ENCODE peak calls at places on chromosome 20, in six cellular contexts. K, J, D, S, U and Q are unnamed samples.

GRCh38 chr20:43949741-43950618 is 35.3 kb downstream of the TOX2 start:
- DNase-seq in U (no peak), J (no peak), K (no peak), S (no peak), D (no peak), Q (no peak)

GRCh38 chr20:4227085-4227821 is 211.9 kb upstream of the RNF24 start:
- DNase-seq in S (peak; percentile 84), U (peak; percentile 53), K (no peak), J (no peak), D (peak; percentile 47), Q (no peak)

GRCh38 chr20:7094438-7094997 is 327.0 kb downstream of the BMP2 start:
- DNase-seq in U (peak; percentile 71), K (peak; percentile 28), J (peak; percentile 6), S (peak; percentile 4), D (peak; percentile 4), Q (no peak)

GRCh38 chr20:57480444-57481152 is 44.3 kb downstream of the CTCFL start:
- DNase-seq in D (no peak), K (no peak), J (no peak), U (no peak), S (no peak), Q (peak; percentile 64)

GRCh38 chr20:53672484-53673129 is 79.0 kb upstream of the ZNF217 start:
- DNase-seq in S (peak; percentile 48), D (no peak), J (no peak), U (no peak), K (no peak), Q (no peak)

GRCh38 chr20:47795214-47795667 is 10.0 kb upstream of the SULF2 start:
- DNase-seq in K (peak; percentile 26), U (peak; percentile 74), D (no peak), S (no peak), J (no peak), Q (no peak)

GRCh38 chr20:59785986-59786753 is 147.3 kb downstream of the SYCP2 start:
- DNase-seq in D (no peak), S (no peak), J (no peak), K (no peak), U (no peak), Q (no peak)

GRCh38 chr20:25035924-25036323 is 22.0 kb downstream of the ACSS1 start:
- DNase-seq in D (no peak), K (no peak), S (no peak), U (no peak), J (no peak), Q (no peak)

GRCh38 chr20:44109951-44110361 is 77.0 kb downstream of the JPH2 start:
- DNase-seq in J (no peak), U (no peak), S (no peak), D (peak; percentile 79), K (no peak), Q (no peak)

GRCh38 chr20:43537921-43538854 is 20.6 kb upstream of the SGK2 start:
- DNase-seq in U (peak; percentile 58), J (peak; percentile 63), K (peak; percentile 80), S (peak; percentile 82), D (peak; percentile 79), Q (peak; percentile 30)

GRCh38 chr20:10842116-10842515 is 168.3 kb upstream of the JAG1 start:
- DNase-seq in U (no peak), D (no peak), J (no peak), K (no peak), S (peak; percentile 66), Q (no peak)

GRCh38 chr20:35700625-35701148 is 1.5 kb downstream of the ROMO1 start:
- DNase-seq in K (no peak), J (no peak), U (peak; percentile 15), D (no peak), S (peak; percentile 34), Q (no peak)

GRCh38 chr20:19758888-19759331 is 852 bp downstream of the RIN2 start:
- DNase-seq in S (peak; percentile 53), K (peak; percentile 61), U (peak; percentile 48), J (peak; percentile 84), D (peak; percentile 39), Q (no peak)

GRCh38 chr20:25254986-25255680 is 7.2 kb downstream of the PYGB start:
- DNase-seq in S (no peak), U (peak; percentile 33), J (peak; percentile 80), D (no peak), K (peak; percentile 46), Q (no peak)

GRCh38 chr20:60138263-60139127 is 180.3 kb downstream of the CDH26 start:
- DNase-seq in U (peak; percentile 31), K (peak; percentile 65), S (no peak), D (no peak), J (no peak), Q (no peak)

GRCh38 chr20:48965189-48965910 is 43.8 kb downstream of the ARFGEF2 start:
- DNase-seq in S (peak; percentile 31), K (no peak), U (no peak), J (no peak), D (peak; percentile 73), Q (no peak)

GRCh38 chr20:19688031-19688806 is 69.8 kb upstream of the RIN2 start:
- DNase-seq in S (peak; percentile 94), J (peak; percentile 74), D (peak; percentile 90), K (peak; percentile 65), U (peak; percentile 92), Q (no peak)

GRCh38 chr20:43720007-43720406 is 6.8 kb downstream of the GTSF1L start:
- DNase-seq in K (no peak), S (no peak), U (no peak), D (no peak), J (no peak), Q (no peak)

GRCh38 chr20:20706285-20706684 is 6.2 kb downstream of the RALGAPA2 start:
- DNase-seq in U (no peak), S (no peak), D (no peak), J (no peak), K (no peak), Q (no peak)

GRCh38 chr20:48102076-48102787 is 317.0 kb upstream of the SULF2 start:
- DNase-seq in K (no peak), J (no peak), S (no peak), U (peak; percentile 13), D (no peak), Q (no peak)

GRCh38 chr20:57957397-57958049 is 247.7 kb upstream of the PMEPA1 start:
- DNase-seq in K (no peak), D (no peak), U (no peak), J (no peak), S (peak; percentile 77), Q (no peak)

GRCh38 chr20:32524871-32525501 is 60.1 kb downstream of the NOL4L start:
- DNase-seq in K (peak; percentile 88), S (peak; percentile 36), D (no peak), J (peak; percentile 78), U (peak; percentile 25), Q (no peak)
- TF ChIP-seq CTCF in K (no peak), S (no peak), D (no peak), J (no peak), U (no peak), Q (no peak)

GRCh38 chr20:50220093-50220893 is 29.7 kb downstream of the CEBPB start:
- DNase-seq in U (no peak), S (no peak), D (no peak), J (no peak), K (no peak), Q (no peak)
- TF ChIP-seq CTCF in U (no peak), S (no peak), D (no peak), J (no peak), K (no peak), Q (no peak)

GRCh38 chr20:62476074-62476838 is 461 bp upstream of the GATA5 start:
- DNase-seq in U (no peak), K (no peak), J (no peak), D (no peak), S (no peak), Q (no peak)

GRCh38 chr20:62475819-62476073 is at the start of gene GATA5:
- DNase-seq in S (no peak), U (no peak), D (no peak), K (no peak), J (no peak), Q (no peak)

GRCh38 chr20:62480318-62480717 is 4.5 kb upstream of the GATA5 start:
- DNase-seq in U (no peak), S (no peak), J (no peak), D (peak; percentile 6), K (no peak), Q (no peak)

GRCh38 chr20:62479218-62479617 is 3.4 kb upstream of the GATA5 start:
- DNase-seq in K (no peak), U (no peak), D (no peak), S (no peak), J (no peak), Q (no peak)

DNA sequence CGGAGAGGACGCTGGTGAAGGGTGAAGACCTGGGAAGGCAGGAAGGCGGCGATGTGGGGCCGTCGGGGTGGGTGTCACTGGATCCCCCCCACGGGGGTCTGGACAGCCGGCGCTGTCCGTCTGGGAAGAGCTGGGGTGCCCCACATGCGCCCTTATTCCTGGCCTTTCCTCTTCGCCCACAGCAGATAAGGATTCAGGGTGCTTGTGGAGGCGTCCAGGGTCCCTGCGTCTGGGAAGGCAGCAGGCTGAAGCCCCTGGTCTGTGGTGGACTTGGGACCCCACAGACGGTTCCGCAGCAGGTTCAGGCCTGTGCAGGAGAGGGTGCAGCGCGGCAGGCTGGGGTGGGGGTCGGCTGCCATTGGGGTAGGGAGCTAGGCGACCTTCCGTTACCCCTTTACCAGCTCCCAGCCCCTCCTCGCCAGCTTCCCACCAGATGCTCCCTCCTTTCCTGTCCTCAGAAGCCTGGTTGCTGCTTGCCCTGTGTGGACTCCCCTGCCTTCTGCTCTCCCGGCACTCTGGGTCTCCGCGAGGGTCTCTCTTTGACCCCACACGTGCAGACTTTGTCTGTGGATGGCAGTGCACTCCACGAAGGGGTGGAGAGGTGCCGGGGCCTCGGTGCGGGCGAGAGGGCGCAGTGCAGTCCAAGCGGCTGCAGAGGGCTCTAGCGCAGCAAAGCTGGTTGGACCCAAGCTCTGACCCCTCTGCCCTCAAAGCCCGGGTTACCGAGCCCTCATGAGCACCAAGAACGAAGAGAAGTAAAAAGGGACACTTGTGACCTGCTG is 2.1 kb upstream of the GATA5 start:
- DNase-seq in U (no peak), K (no peak), J (no peak), D (no peak), S (no peak), Q (no peak)
- TF ChIP-seq CTCF in U (no peak), K (no peak), J (no peak), D (no peak), S (no peak), Q (no peak)

DNA sequence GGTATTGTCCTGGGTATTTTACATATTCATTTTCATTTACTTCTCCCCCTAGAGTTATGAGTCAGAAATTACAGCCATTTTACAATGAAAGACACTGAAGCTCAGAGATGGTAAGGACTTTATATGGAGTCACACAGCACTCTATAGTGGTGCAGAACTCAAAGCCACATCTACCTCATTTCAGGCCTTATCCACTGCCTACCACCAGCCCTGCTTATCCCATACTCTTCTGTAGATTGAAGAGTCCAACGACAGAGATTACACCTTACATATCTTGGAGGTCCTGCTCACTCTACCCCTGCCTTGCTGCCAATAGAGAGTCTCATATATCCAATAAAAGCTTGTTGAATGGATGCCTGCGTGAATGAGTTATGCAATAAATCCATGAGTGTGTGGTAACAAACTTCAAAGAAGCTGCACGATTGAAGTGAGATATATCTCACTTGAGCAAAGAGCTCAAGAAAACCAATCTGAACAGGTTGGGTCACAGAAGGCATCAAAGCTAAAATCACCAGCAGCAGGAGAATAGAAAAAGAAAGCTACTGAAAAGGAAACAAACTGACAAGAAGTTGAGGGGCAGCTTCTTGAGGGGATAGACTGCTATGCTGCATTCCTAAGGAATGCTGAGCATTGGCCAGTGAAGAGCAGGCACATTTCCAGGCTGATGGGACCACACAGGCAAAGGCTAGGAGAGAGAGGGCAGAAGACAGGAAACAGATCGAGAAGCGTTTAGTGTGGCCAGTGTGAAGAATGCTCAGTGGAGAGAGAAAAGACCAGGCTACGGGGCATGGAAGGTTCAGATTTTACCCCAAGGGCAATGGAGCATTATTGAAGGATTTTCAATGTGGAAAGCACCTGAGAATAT is 585.6 kb downstream of the DHX35 start:
- DNase-seq in S (no peak), D (no peak), J (no peak), K (no peak), U (no peak), Q (no peak)
- TF ChIP-seq CTCF in S (no peak), D (no peak), J (no peak), K (no peak), U (no peak), Q (no peak)